ENCODE peak calls at places on chromosomes 13 and 19, in four cellular contexts. J, H, M and S are unnamed samples.
A peak's percentile ranks its signal among the peaks of the same experiment; 100 is the strongest.

GRCh38 chr13:40139896-40140520 is 484.5 kb downstream of the COG6 start:
- DNase-seq in J (no peak), H (no peak), M (no peak), S (no peak)

GRCh38 chr19:45917421-45918091 is 3.0 kb upstream of the NANOS2 start:
- DNase-seq in J (no peak), H (no peak), M (no peak), S (peak; percentile 51)

GRCh38 chr19:27776524-27776923 is 1436.4 kb downstream of the UQCRFS1 start:
- DNase-seq in J (no peak), H (no peak), M (no peak), S (no peak)

GRCh38 chr13:60372141-60372540 is 24.9 kb upstream of the TDRD3 start:
- DNase-seq in J (no peak), H (no peak), M (peak; percentile 65), S (no peak)

GRCh38 chr19:43673702-43674629 is 4.0 kb upstream of the PLAUR start:
- DNase-seq in J (no peak), H (no peak), M (no peak), S (no peak)

GRCh38 chr19:3496392-3497273 is 3.8 kb downstream of the DOHH start:
- DNase-seq in J (no peak), H (no peak), M (no peak), S (peak; percentile 56)

GRCh38 chr13:40668335-40668734 is 1.9 kb upstream of the FOXO1 start:
- DNase-seq in J (no peak), H (no peak), M (no peak), S (peak; percentile 86)

GRCh38 chr19:46555684-46556083 is 45.4 kb upstream of the CALM3 start:
- DNase-seq in J (no peak), H (no peak), M (no peak), S (no peak)

GRCh38 chr13:91805605-91806004 is 407.2 kb downstream of the GPC5 start:
- DNase-seq in J (no peak), H (no peak), M (no peak), S (no peak)

GRCh38 chr13:113935081-113935511 is 38.8 kb downstream of the C13orf46 start:
- DNase-seq in J (no peak), H (no peak), M (no peak), S (peak; percentile 88)

GRCh38 chr19:41892173-41892902 is 9.4 kb downstream of the ARHGEF1 start:
- DNase-seq in J (no peak), H (no peak), M (no peak), S (no peak)

GRCh38 chr13:101946411-101946810 is 455.4 kb downstream of the FGF14 start:
- DNase-seq in J (no peak), H (no peak), M (no peak), S (no peak)

GRCh38 chr13:28117689-28118377 is 17.5 kb upstream of the FLT3 start:
- DNase-seq in J (peak; percentile 15), H (no peak), M (peak; percentile 66), S (no peak)

GRCh38 chr13:29568731-29569130 is 26.8 kb downstream of the SLC7A1 start:
- DNase-seq in J (no peak), H (no peak), M (no peak), S (no peak)

GRCh38 chr13:42893346-42893745 is 98.7 kb downstream of the EPSTI1 start:
- DNase-seq in J (peak; percentile 77), H (no peak), M (no peak), S (peak; percentile 61)

GRCh38 chr13:42574435-42575311 is 721 bp downstream of the TNFSF11 start:
- DNase-seq in J (no peak), H (peak; percentile 4), M (no peak), S (peak; percentile 68)

GRCh38 chr19:11995174-11995573 is 30.3 kb downstream of the ZNF763 start:
- DNase-seq in J (peak; percentile 25), H (no peak), M (no peak), S (peak; percentile 77)

GRCh38 chr19:43643326-43643725 is 3.7 kb upstream of the CADM4 start:
- DNase-seq in J (no peak), H (no peak), M (no peak), S (no peak)

GRCh38 chr13:114087430-114087829 is 45.0 kb downstream of the RASA3 start:
- DNase-seq in J (no peak), H (no peak), M (no peak), S (peak; percentile 46)

GRCh38 chr13:32228330-32229041 is 86.7 kb downstream of the ZAR1L start:
- DNase-seq in J (peak; percentile 26), H (no peak), M (peak; percentile 23), S (peak; percentile 23)

GRCh38 chr19:53333466-53334449 is at the start of gene ZNF845:
- DNase-seq in J (peak; percentile 95), H (peak; percentile 94), M (peak; percentile 97), S (peak; percentile 94)

GRCh38 chr19:47540748-47541147 is 25.9 kb upstream of the NAPA start:
- DNase-seq in J (peak; percentile 31), H (no peak), M (peak; percentile 17), S (peak; percentile 86)

GRCh38 chr13:91722267-91722884 is 324.0 kb downstream of the GPC5 start:
- DNase-seq in J (no peak), H (no peak), M (no peak), S (peak; percentile 73)

GRCh38 chr13:79626924-79627323 is 146.0 kb downstream of the NDFIP2 start:
- DNase-seq in J (no peak), H (no peak), M (no peak), S (no peak)

GRCh38 chr19:40348961-40349507 is 539 bp downstream of the PLD3 start:
- DNase-seq in J (peak; percentile 21), H (no peak), M (peak; percentile 13), S (peak; percentile 96)

GRCh38 chr13:89571676-89572075 is 1775.8 kb upstream of the MIR17HG start:
- DNase-seq in J (no peak), H (no peak), M (no peak), S (no peak)

GRCh38 chr13:111215081-111216047 is 100.3 kb downstream of the ARHGEF7 start:
- DNase-seq in J (no peak), H (no peak), M (peak; percentile 62), S (no peak)

GRCh38 chr19:11463391-11463790 is 17.5 kb downstream of the ELAVL3 start:
- DNase-seq in J (no peak), H (no peak), M (no peak), S (peak; percentile 34)

GRCh38 chr19:30350995-30351394 is 21.2 kb upstream of the ZNF536 start:
- DNase-seq in J (no peak), H (no peak), M (no peak), S (no peak)

GRCh38 chr19:45973564-45974338 is at the start of gene NOVA2:
- DNase-seq in J (peak; percentile 39), H (no peak), M (peak; percentile 54), S (peak; percentile 91)

GRCh38 chr13:105377452-105377851 is 1158.0 kb downstream of the EFNB2 start:
- DNase-seq in J (no peak), H (no peak), M (no peak), S (no peak)

GRCh38 chr19:30263719-30264440 is 108.3 kb upstream of the ZNF536 start:
- DNase-seq in J (no peak), H (no peak), M (no peak), S (no peak)

GRCh38 chr19:2618611-2619010 is 83.9 kb downstream of the GNG7 start:
- DNase-seq in J (peak; percentile 65), H (peak; percentile 18), M (no peak), S (peak; percentile 90)

GRCh38 chr13:102774596-102775375 is 1.2 kb upstream of the TEX30 start:
- DNase-seq in J (no peak), H (no peak), M (no peak), S (peak; percentile 71)

GRCh38 chr19:57512845-57513244 is 13.1 kb downstream of the ZNF773 start:
- DNase-seq in J (no peak), H (no peak), M (no peak), S (no peak)

GRCh38 chr13:36344886-36345437 is 1.2 kb downstream of the SPART start:
- DNase-seq in J (peak; percentile 16), H (no peak), M (no peak), S (peak; percentile 11)

GRCh38 chr13:79508224-79508961 is 27.4 kb downstream of the NDFIP2 start:
- DNase-seq in J (no peak), H (no peak), M (no peak), S (no peak)

GRCh38 chr13:44818428-44818827 is 170.8 kb downstream of the NUFIP1 start:
- DNase-seq in J (peak; percentile 37), H (no peak), M (peak; percentile 23), S (no peak)